ENCODE peak calls at places on chromosomes 7 and 10, in five cellular contexts. E is astrocyte, C is left lung, U is Peyer's patch, I is transverse colon. F is an unnamed sample.

GRCh38 chr7:151745090-151745638 is 131.8 kb downstream of the PRKAG2 start:
- DNase-seq in E (peak; percentile 89), C (peak; percentile 91), U (no peak), I (peak; percentile 86), F (no peak)

GRCh38 chr7:510782-511281 is 8.8 kb downstream of the PDGFA start:
- DNase-seq in E (no peak), C (no peak), U (no peak), I (no peak), F (no peak)

GRCh38 chr7:142606081-142606480 is 143.2 kb upstream of the PRSS1 start:
- DNase-seq in E (no peak), C (no peak), U (no peak), I (no peak), F (no peak)

GRCh38 chr10:69043931-69044531 is 43.9 kb upstream of the SRGN start:
- DNase-seq in E (no peak), C (no peak), U (peak; percentile 69), I (no peak), F (no peak)

GRCh38 chr10:65194131-65194530 is 1672.9 kb downstream of the REEP3 start:
- DNase-seq in E (peak; percentile 19), C (no peak), U (no peak), I (no peak), F (no peak)

GRCh38 chr7:151059362-151060112 is at the start of gene SLC4A2:
- DNase-seq in E (no peak), C (peak; percentile 87), U (peak; percentile 73), I (peak; percentile 83), F (peak; percentile 71)

GRCh38 chr7:48426331-48426965 is 255.2 kb downstream of the ABCA13 start:
- DNase-seq in E (no peak), C (no peak), U (no peak), I (no peak), F (no peak)

GRCh38 chr7:17015575-17015974 is 133.8 kb upstream of the AGR3 start:
- DNase-seq in E (peak; percentile 80), C (no peak), U (no peak), I (no peak), F (no peak)

GRCh38 chr10:88792656-88793055 is 9.9 kb upstream of the LIPM start:
- DNase-seq in E (peak; percentile 69), C (peak; percentile 78), U (no peak), I (peak; percentile 10), F (no peak)

GRCh38 chr10:17617031-17617911 is at the start of gene HACD1:
- DNase-seq in E (peak; percentile 64), C (peak; percentile 77), U (peak; percentile 23), I (peak; percentile 73), F (peak; percentile 57)

GRCh38 chr7:158771213-158771817 is 58.0 kb downstream of the ESYT2 start:
- DNase-seq in E (no peak), C (no peak), U (no peak), I (no peak), F (no peak)

GRCh38 chr7:1910827-1911226 is 240.8 kb downstream of the ELFN1 start:
- DNase-seq in E (no peak), C (no peak), U (no peak), I (no peak), F (no peak)

GRCh38 chr10:29776246-29776645 is 141.5 kb upstream of the SVIL start:
- DNase-seq in E (no peak), C (no peak), U (no peak), I (no peak), F (no peak)

GRCh38 chr10:60299961-60300883 is 89.5 kb downstream of the ANK3 start:
- DNase-seq in E (peak; percentile 98), C (no peak), U (no peak), I (no peak), F (no peak)

GRCh38 chr7:134678115-134678514 is 31.5 kb downstream of the BPGM start:
- DNase-seq in E (no peak), C (no peak), U (no peak), I (no peak), F (no peak)

GRCh38 chr7:999921-1000593 is 17.1 kb downstream of the CYP2W1 start:
- DNase-seq in E (no peak), C (no peak), U (no peak), I (no peak), F (no peak)

GRCh38 chr7:128840326-128841170 is 10.3 kb downstream of the FLNC start:
- DNase-seq in E (no peak), C (no peak), U (no peak), I (no peak), F (no peak)

GRCh38 chr10:102118867-102119266 is 1.3 kb downstream of the LDB1 start:
- DNase-seq in E (no peak), C (peak; percentile 64), U (peak; percentile 76), I (peak; percentile 57), F (peak; percentile 53)

GRCh38 chr10:11339660-11340059 is 271.8 kb downstream of the USP6NL start:
- DNase-seq in E (no peak), C (no peak), U (no peak), I (no peak), F (no peak)

GRCh38 chr7:14218338-14218737 is 228.9 kb upstream of the ETV1 start:
- DNase-seq in E (peak; percentile 62), C (no peak), U (no peak), I (no peak), F (no peak)

GRCh38 chr7:79810945-79811344 is 323.7 kb upstream of the GNAI1 start:
- DNase-seq in E (no peak), C (no peak), U (no peak), I (no peak), F (no peak)

GRCh38 chr7:504221-505081 is 15.2 kb downstream of the PDGFA start:
- DNase-seq in E (no peak), C (peak; percentile 36), U (no peak), I (peak; percentile 58), F (no peak)

GRCh38 chr10:29908977-29909376 is 150.4 kb downstream of the JCAD start:
- DNase-seq in E (no peak), C (no peak), U (no peak), I (no peak), F (no peak)

GRCh38 chr7:22468609-22469008 is 31.4 kb downstream of the STEAP1B start:
- DNase-seq in E (no peak), C (no peak), U (no peak), I (no peak), F (no peak)

GRCh38 chr7:28980504-28981281 is 22.6 kb upstream of the TRIL start:
- DNase-seq in E (no peak), C (no peak), U (no peak), I (no peak), F (no peak)

GRCh38 chr10:81303656-81304055 is 571.3 kb upstream of the NRG3 start:
- DNase-seq in E (no peak), C (no peak), U (no peak), I (no peak), F (no peak)

GRCh38 chr7:41881313-41882130 is 178.6 kb upstream of the INHBA start:
- DNase-seq in E (no peak), C (peak; percentile 83), U (peak; percentile 81), I (peak; percentile 46), F (no peak)

GRCh38 chr10:3419719-3420495 is 247.3 kb upstream of the PITRM1 start:
- DNase-seq in E (no peak), C (no peak), U (no peak), I (no peak), F (no peak)

GRCh38 chr7:12291870-12292269 is 80.8 kb downstream of the TMEM106B start:
- DNase-seq in E (no peak), C (no peak), U (no peak), I (no peak), F (no peak)

GRCh38 chr10:124992462-124993344 is 50.8 kb downstream of the ZRANB1 start:
- DNase-seq in E (peak; percentile 38), C (peak; percentile 45), U (peak; percentile 36), I (peak; percentile 54), F (peak; percentile 70)

GRCh38 chr10:124018886-124019525 is 74.4 kb downstream of the CHST15 start:
- DNase-seq in E (no peak), C (no peak), U (no peak), I (no peak), F (no peak)

GRCh38 chr10:4395731-4396130 is 430.3 kb upstream of the AKR1E2 start:
- DNase-seq in E (no peak), C (no peak), U (no peak), I (no peak), F (no peak)

GRCh38 chr7:157442993-157443831 is 106.4 kb downstream of the DNAJB6 start:
- DNase-seq in E (no peak), C (no peak), U (no peak), I (no peak), F (peak; percentile 40)

GRCh38 chr10:6678211-6678803 is 98.2 kb upstream of the PRKCQ start:
- DNase-seq in E (peak; percentile 12), C (no peak), U (peak; percentile 39), I (peak; percentile 55), F (no peak)

GRCh38 chr10:5888843-5889623 is 660 bp downstream of the ANKRD16 start:
- DNase-seq in E (peak; percentile 21), C (peak; percentile 42), U (peak; percentile 44), I (peak; percentile 51), F (no peak)

GRCh38 chr7:91999631-92000571 is 59.2 kb downstream of the AKAP9 start:
- DNase-seq in E (no peak), C (no peak), U (no peak), I (no peak), F (no peak)
- H3K36me3 ChIP-seq in E (peaks cover 20% of the 10 kb centered on the region), C (peaks cover 60% of the 10 kb centered on the region), U (no peaks in the 10 kb centered on the region), I (no peaks in the 10 kb centered on the region), F (no peaks in the 10 kb centered on the region)

DNA sequence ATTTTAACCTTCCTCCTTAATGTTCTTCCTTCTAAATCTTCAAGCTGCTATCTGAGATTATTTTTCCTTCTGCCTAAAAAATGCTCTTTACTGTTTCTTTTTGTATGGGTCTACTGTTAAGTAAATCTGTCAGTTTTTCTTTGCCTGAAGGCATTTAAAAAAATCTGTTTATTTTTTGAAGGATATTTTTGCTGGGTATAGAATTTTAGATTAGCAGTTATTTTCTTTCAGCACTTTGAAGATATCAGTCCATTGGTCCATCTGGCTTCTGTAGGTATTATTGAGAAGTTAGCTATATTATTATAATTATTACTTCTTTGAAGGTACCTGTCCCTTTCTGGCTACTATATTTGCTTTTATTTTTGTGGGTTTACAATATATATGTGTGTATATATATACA is 171.4 kb downstream of the BBS9 start:
- DNase-seq in E (no peak), C (no peak), U (no peak), I (no peak), F (no peak)
- H3K27me3 ChIP-seq in E (no peaks in the 10 kb centered on the region), C (no peaks in the 10 kb centered on the region), U (no peaks in the 10 kb centered on the region), I (no peaks in the 10 kb centered on the region), F (no peaks in the 10 kb centered on the region)

GRCh38 chr7:7766671-7767070 is 48.3 kb upstream of the RPA3 start:
- DNase-seq in E (no peak), C (no peak), U (no peak), I (no peak), F (no peak)

GRCh38 chr7:7765422-7765821 is 47.0 kb upstream of the RPA3 start:
- DNase-seq in E (no peak), C (no peak), U (no peak), I (no peak), F (no peak)

GRCh38 chr7:7761340-7761973 is 43.0 kb upstream of the RPA3 start:
- DNase-seq in E (peak; percentile 48), C (no peak), U (no peak), I (no peak), F (no peak)

GRCh38 chr7:7761974-7762769 is 43.8 kb upstream of the RPA3 start:
- DNase-seq in E (peak; percentile 15), C (no peak), U (no peak), I (no peak), F (no peak)

GRCh38 chr7:7764515-7765138 is 46.2 kb upstream of the RPA3 start:
- DNase-seq in E (no peak), C (no peak), U (no peak), I (no peak), F (no peak)
- TF ChIP-seq CTCF in E (no peak), C (no peak), U (no peak), I (no peak), F (no peak)

GRCh38 chr7:102416406-102416805 is 17.0 kb upstream of the ORAI2 start:
- DNase-seq in E (no peak), C (no peak), U (no peak), I (no peak), F (no peak)
- H3K36me3 ChIP-seq in E (peaks cover 12% of the 10 kb centered on the region), C (peaks cover 68% of the 10 kb centered on the region), U (no peaks in the 10 kb centered on the region), I (no peaks in the 10 kb centered on the region), F (no peaks in the 10 kb centered on the region)